ENCODE peak calls at places on chromosomes 1 and 21, in seven cellular contexts. H is AG08395; O is NCI-H1105 treated with DMSO at 0.1 percent for 48 hours; J is activated CD4-positive, alpha-beta T cell treated with anti-CD3 and anti-CD28 coated beads for 1 hour; G is posterior vena cava; X is tibial nerve; Z is SHP77. W is an unnamed sample.
A peak's percentile ranks its signal among the peaks of the same experiment; 100 is the strongest.

GRCh38 chr1:43285269-43285986 is at the start of gene C1orf210:
- DNase-seq in H (no peak), O (peak; percentile 80), J (no peak), G (peak; percentile 74), X (no peak), Z (no peak), W (no peak)

GRCh38 chr1:4694492-4694891 is 40.1 kb downstream of the AJAP1 start:
- DNase-seq in H (no peak), O (no peak), J (no peak), G (no peak), X (no peak), Z (no peak), W (no peak)

GRCh38 chr1:200372095-200372884 is 37.5 kb downstream of the ZNF281 start:
- DNase-seq in H (peak; percentile 67), O (no peak), J (no peak), G (no peak), X (no peak), Z (peak; percentile 11), W (no peak)

GRCh38 chr1:2312589-2313301 is 78.6 kb downstream of the MORN1 start:
- DNase-seq in H (peak; percentile 15), O (no peak), J (no peak), G (no peak), X (peak; percentile 50), Z (peak; percentile 70), W (no peak)

GRCh38 chr1:212485895-212486590 is 53.3 kb downstream of the NENF start:
- DNase-seq in H (peak; percentile 72), O (peak; percentile 43), J (no peak), G (peak; percentile 92), X (no peak), Z (peak; percentile 86), W (no peak)

GRCh38 chr1:48061162-48062136 is 64.3 kb upstream of the TRABD2B start:
- DNase-seq in H (peak; percentile 73), O (peak; percentile 70), J (no peak), G (peak; percentile 3), X (peak; percentile 36), Z (peak; percentile 41), W (peak; percentile 62)

GRCh38 chr1:206839857-206840256 is 25.6 kb upstream of the IL20 start:
- DNase-seq in H (peak; percentile 89), O (no peak), J (no peak), G (no peak), X (no peak), Z (no peak), W (no peak)

GRCh38 chr1:89610457-89610991 is 22.4 kb upstream of the LRRC8C start:
- DNase-seq in H (no peak), O (no peak), J (peak; percentile 29), G (no peak), X (no peak), Z (no peak), W (no peak)

GRCh38 chr1:23555949-23556640 is 3.2 kb downstream of the ID3 start:
- DNase-seq in H (peak; percentile 22), O (peak; percentile 83), J (no peak), G (peak; percentile 44), X (no peak), Z (peak; percentile 40), W (no peak)

GRCh38 chr1:208047476-208047934 is 136.6 kb upstream of the CD34 start:
- DNase-seq in H (peak; percentile 15), O (no peak), J (no peak), G (peak; percentile 93), X (peak; percentile 76), Z (no peak), W (no peak)

GRCh38 chr1:161082996-161083742 is 6.2 kb downstream of the NECTIN4 start:
- DNase-seq in H (peak; percentile 94), O (no peak), J (no peak), G (peak; percentile 95), X (peak; percentile 40), Z (no peak), W (peak; percentile 40)

GRCh38 chr1:80917826-80918225 is 882.9 kb upstream of the ADGRL2 start:
- DNase-seq in H (no peak), O (no peak), J (no peak), G (no peak), X (no peak), Z (no peak), W (no peak)

GRCh38 chr1:159008744-159009188 is 941 bp upstream of the IFI16 start:
- DNase-seq in H (no peak), O (no peak), J (peak; percentile 44), G (no peak), X (no peak), Z (no peak), W (no peak)

GRCh38 chr1:237146247-237146646 is 104.3 kb downstream of the RYR2 start:
- DNase-seq in H (no peak), O (no peak), J (no peak), G (no peak), X (no peak), Z (no peak), W (no peak)

GRCh38 chr21:38619865-38620513 is 121.7 kb upstream of the ERG start:
- DNase-seq in H (peak; percentile 13), O (no peak), J (no peak), G (peak; percentile 92), X (no peak), Z (no peak), W (no peak)

GRCh38 chr1:166915941-166916340 is 39.9 kb upstream of the TADA1 start:
- DNase-seq in H (no peak), O (no peak), J (no peak), G (no peak), X (no peak), Z (no peak), W (peak; percentile 21)

GRCh38 chr1:55868026-55868425 is 652.9 kb upstream of the USP24 start:
- DNase-seq in H (peak; percentile 22), O (peak; percentile 92), J (no peak), G (no peak), X (no peak), Z (peak; percentile 39), W (peak; percentile 42)

GRCh38 chr1:91609571-91609970 is 108.9 kb downstream of the CDC7 start:
- DNase-seq in H (peak; percentile 80), O (no peak), J (no peak), G (no peak), X (no peak), Z (no peak), W (no peak)

GRCh38 chr1:226474041-226474440 is 66.1 kb upstream of the PARP1 start:
- DNase-seq in H (no peak), O (no peak), J (no peak), G (no peak), X (no peak), Z (no peak), W (no peak)

GRCh38 chr1:59139396-59139795 is 157.5 kb upstream of the FGGY start:
- DNase-seq in H (no peak), O (no peak), J (no peak), G (no peak), X (no peak), Z (no peak), W (no peak)

GRCh38 chr1:205137901-205138300 is 16.1 kb upstream of the RBBP5 start:
- DNase-seq in H (no peak), O (no peak), J (no peak), G (no peak), X (no peak), Z (no peak), W (no peak)

GRCh38 chr1:203076031-203076511 is 9.7 kb downstream of the MYOG start:
- DNase-seq in H (no peak), O (no peak), J (no peak), G (no peak), X (no peak), Z (no peak), W (no peak)

GRCh38 chr21:26546698-26547097 is 26.4 kb downstream of the CYYR1 start:
- DNase-seq in H (no peak), O (no peak), J (no peak), G (no peak), X (no peak), Z (no peak), W (no peak)

GRCh38 chr1:18481921-18482701 is 1.4 kb downstream of the KLHDC7A start:
- DNase-seq in H (no peak), O (no peak), J (no peak), G (no peak), X (no peak), Z (no peak), W (no peak)